ENCODE peak calls at places on chromosome 11, in four cellular contexts. I, Q, Y and W are unnamed samples.

GRCh38 chr11:101133190-101133589 is 3.6 kb upstream of the PGR start:
- DNase-seq in I (no peak), Q (no peak), Y (no peak), W (no peak)

GRCh38 chr11:109405671-109406070 is 16.3 kb upstream of the C11orf87 start:
- DNase-seq in I (no peak), Q (no peak), Y (no peak), W (peak)

GRCh38 chr11:62702241-62702640 is 5.0 kb downstream of the BSCL2 start:
- DNase-seq in I (no peak), Q (no peak), Y (no peak), W (no peak)

GRCh38 chr11:36012410-36012809 is 68.5 kb downstream of the LDLRAD3 start:
- DNase-seq in I (no peak), Q (no peak), Y (no peak), W (no peak)

GRCh38 chr11:1309498-1310314 is at the start of gene TOLLIP:
- DNase-seq in I (peak), Q (peak), Y (peak), W (peak)

GRCh38 chr11:57315491-57315890 is 9.3 kb downstream of the TNKS1BP1 start:
- DNase-seq in I (peak), Q (no peak), Y (no peak), W (peak)

GRCh38 chr11:34147581-34147980 is 42.2 kb downstream of the NAT10 start:
- DNase-seq in I (no peak), Q (no peak), Y (no peak), W (no peak)

GRCh38 chr11:72814831-72815618 is 814 bp downstream of the ATG16L2 start:
- DNase-seq in I (peak), Q (peak), Y (no peak), W (peak)

GRCh38 chr11:75337195-75337654 is 14.2 kb downstream of the ARRB1 start:
- DNase-seq in I (no peak), Q (no peak), Y (no peak), W (peak)